ENCODE peak calls at places on chromosome 5, in eight cellular contexts. H is HS-5, J is Caki2, A is Calu3, Z is NCI-H1092 treated with DMSO at 0.1 percent for 48 hours, O is NCI-H1436, E is ELR, D is T follicular helper cell. M is an unnamed sample.

GRCh38 chr5:112735702-112736101 is 2.0 kb upstream of the APC start:
- DNase-seq in H (peak), J (no peak), A (no peak), Z (no peak), O (no peak), E (peak), D (no peak), M (no peak)

GRCh38 chr5:81936061-81936460 is 35.8 kb upstream of the ATG10 start:
- DNase-seq in H (no peak), J (no peak), A (no peak), Z (no peak), O (no peak), E (no peak), D (no peak), M (no peak)

GRCh38 chr5:174736351-174736721 is 12.0 kb downstream of the MSX2 start:
- DNase-seq in H (no peak), J (no peak), A (no peak), Z (no peak), O (no peak), E (peak), D (no peak), M (no peak)

GRCh38 chr5:83281658-83282057 is 189.9 kb upstream of the VCAN start:
- DNase-seq in H (peak), J (peak), A (no peak), Z (no peak), O (no peak), E (peak), D (no peak), M (no peak)

GRCh38 chr5:113381791-113382190 is 53.0 kb downstream of the TSSK1B start:
- DNase-seq in H (no peak), J (no peak), A (no peak), Z (no peak), O (no peak), E (no peak), D (no peak), M (no peak)

GRCh38 chr5:131795879-131796792 is 681 bp downstream of the FNIP1 start:
- DNase-seq in H (no peak), J (peak), A (peak), Z (peak), O (no peak), E (peak), D (peak), M (no peak)

GRCh38 chr5:140239939-140240700 is 62.8 kb downstream of the PFDN1 start:
- DNase-seq in H (no peak), J (peak), A (peak), Z (peak), O (peak), E (peak), D (peak), M (peak)

GRCh38 chr5:61572959-61573358 is 240.9 kb downstream of the ZSWIM6 start:
- DNase-seq in H (no peak), J (no peak), A (no peak), Z (no peak), O (no peak), E (no peak), D (no peak), M (no peak)

GRCh38 chr5:134574521-134574920 is 49.1 kb downstream of the JADE2 start:
- DNase-seq in H (no peak), J (peak), A (no peak), Z (no peak), O (no peak), E (no peak), D (no peak), M (no peak)

GRCh38 chr5:75337366-75338021 is 474 bp downstream of the HMGCR start:
- DNase-seq in H (no peak), J (peak), A (no peak), Z (no peak), O (no peak), E (peak), D (no peak), M (no peak)

GRCh38 chr5:138482645-138483044 is 17.4 kb downstream of the EGR1 start:
- DNase-seq in H (no peak), J (no peak), A (no peak), Z (no peak), O (no peak), E (no peak), D (no peak), M (no peak)

GRCh38 chr5:54909911-54910870 is 75.2 kb downstream of the ESM1 start:
- DNase-seq in H (no peak), J (no peak), A (no peak), Z (no peak), O (no peak), E (peak), D (no peak), M (no peak)

GRCh38 chr5:125766706-125767105 is 656.5 kb upstream of the GRAMD2B start:
- DNase-seq in H (no peak), J (no peak), A (no peak), Z (no peak), O (no peak), E (no peak), D (no peak), M (no peak)

GRCh38 chr5:170720984-170721383 is 62.5 kb upstream of the GABRP start:
- DNase-seq in H (no peak), J (no peak), A (no peak), Z (no peak), O (no peak), E (no peak), D (no peak), M (no peak)

GRCh38 chr5:74576941-74577456 is 63.5 kb downstream of the ENC1 start:
- DNase-seq in H (no peak), J (no peak), A (no peak), Z (no peak), O (no peak), E (peak), D (no peak), M (peak)

GRCh38 chr5:126594676-126595485 is at the start of gene ALDH7A1:
- DNase-seq in H (peak), J (peak), A (peak), Z (peak), O (peak), E (peak), D (no peak), M (peak)

GRCh38 chr5:157365732-157366131 is 94.3 kb upstream of the NIPAL4 start:
- DNase-seq in H (no peak), J (no peak), A (no peak), Z (no peak), O (no peak), E (peak), D (no peak), M (no peak)

GRCh38 chr5:144549580-144549979 is 378.9 kb downstream of the KCTD16 start:
- DNase-seq in H (no peak), J (no peak), A (no peak), Z (peak), O (no peak), E (peak), D (no peak), M (no peak)

GRCh38 chr5:73437126-73438047 is 11.2 kb downstream of the FOXD1 start:
- DNase-seq in H (no peak), J (no peak), A (peak), Z (peak), O (no peak), E (peak), D (no peak), M (no peak)

GRCh38 chr5:112931473-112931872 is 9.4 kb upstream of the REEP5 start:
- DNase-seq in H (no peak), J (no peak), A (no peak), Z (no peak), O (no peak), E (no peak), D (no peak), M (no peak)

GRCh38 chr5:159511570-159511969 is 181.3 kb upstream of the IL12B start:
- DNase-seq in H (no peak), J (no peak), A (no peak), Z (no peak), O (no peak), E (no peak), D (no peak), M (no peak)

GRCh38 chr5:152584103-152584502 is 179.0 kb upstream of the NMUR2 start:
- DNase-seq in H (no peak), J (no peak), A (no peak), Z (no peak), O (no peak), E (no peak), D (no peak), M (no peak)

GRCh38 chr5:83253731-83254130 is 176.4 kb downstream of the XRCC4 start:
- DNase-seq in H (no peak), J (no peak), A (no peak), Z (no peak), O (no peak), E (no peak), D (no peak), M (no peak)

GRCh38 chr5:137072376-137073174 is 426.6 kb downstream of the SPOCK1 start:
- DNase-seq in H (no peak), J (peak), A (no peak), Z (peak), O (no peak), E (peak), D (no peak), M (no peak)

GRCh38 chr5:151153766-151154272 is 3.8 kb downstream of the ANXA6 start:
- DNase-seq in H (no peak), J (no peak), A (no peak), Z (no peak), O (no peak), E (peak), D (no peak), M (no peak)

GRCh38 chr5:141958773-141959172 is 771 bp upstream of the PCDH12 start:
- DNase-seq in H (no peak), J (no peak), A (no peak), Z (no peak), O (no peak), E (peak), D (no peak), M (no peak)

GRCh38 chr5:120454094-120454798 is 9.9 kb upstream of the PRR16 start:
- DNase-seq in H (no peak), J (no peak), A (no peak), Z (no peak), O (no peak), E (peak), D (no peak), M (no peak)

GRCh38 chr5:1672396-1672795 is 127.2 kb downstream of the MRPL36 start:
- DNase-seq in H (no peak), J (no peak), A (no peak), Z (no peak), O (no peak), E (no peak), D (no peak), M (no peak)